ENCODE peak calls at places on chromosomes 1 and 21, in five cellular contexts. T is neuronal stem cell, P is esophagus squamous epithelium, E is H9, H is fibroblast of lung. L is an unnamed sample. For H3K4me1, the result is how much of the 10 kb centered on the place peaks cover.

GRCh38 chr1:110225212-110225611 is 15.1 kb downstream of the KCNC4 start:
- DNase-seq in P (no peak), E (no peak), H (no peak), T (no peak), L (no peak)

GRCh38 chr1:238443687-238444086 is 553.0 kb upstream of the ZP4 start:
- DNase-seq in T (no peak), E (no peak), H (no peak), P (no peak), L (no peak)

GRCh38 chr1:35111106-35111505 is 31.9 kb downstream of the ZMYM1 start:
- DNase-seq in E (no peak), P (no peak), T (no peak), H (peak), L (peak)

GRCh38 chr21:42071146-42071737 is at the start of gene UMODL1:
- DNase-seq in P (no peak), H (no peak), E (no peak), T (no peak), L (no peak)

GRCh38 chr1:214552174-214552608 is 789 bp upstream of the PTPN14 start:
- DNase-seq in H (peak), T (peak), P (no peak), E (peak), L (peak)

GRCh38 chr1:50209749-50210148 is 101.0 kb downstream of the ELAVL4 start:
- DNase-seq in E (no peak), H (no peak), P (no peak), T (no peak), L (no peak)

GRCh38 chr1:174884001-174884400 is 115.7 kb upstream of the CACYBP start:
- DNase-seq in P (no peak), T (no peak), E (no peak), H (no peak), L (no peak)

GRCh38 chr1:26913754-26914619 is at the start of gene NR0B2:
- DNase-seq in T (no peak), H (no peak), E (no peak), P (no peak), L (no peak)

GRCh38 chr21:42313501-42313969 is 1.7 kb downstream of the TFF3 start:
- DNase-seq in E (peak), P (no peak), T (no peak), H (no peak), L (peak)

GRCh38 chr1:162036156-162036555 is 12.5 kb upstream of the OLFML2B start:
- DNase-seq in E (no peak), P (no peak), H (no peak), T (no peak), L (no peak)

GRCh38 chr1:1788136-1788535 is 9.9 kb upstream of the NADK start:
- DNase-seq in E (no peak), P (no peak), H (no peak), T (no peak), L (no peak)

GRCh38 chr1:67711850-67712202 is 26.8 kb downstream of the GADD45A start:
- DNase-seq in P (no peak), T (no peak), E (no peak), H (no peak), L (no peak)

GRCh38 chr1:25990702-25991395 is 7.0 kb downstream of the PAFAH2 start:
- DNase-seq in T (no peak), P (no peak), H (no peak), E (no peak), L (no peak)

GRCh38 chr1:206829875-206830274 is 35.5 kb upstream of the IL20 start:
- DNase-seq in T (no peak), E (no peak), H (no peak), P (no peak), L (no peak)

DNA sequence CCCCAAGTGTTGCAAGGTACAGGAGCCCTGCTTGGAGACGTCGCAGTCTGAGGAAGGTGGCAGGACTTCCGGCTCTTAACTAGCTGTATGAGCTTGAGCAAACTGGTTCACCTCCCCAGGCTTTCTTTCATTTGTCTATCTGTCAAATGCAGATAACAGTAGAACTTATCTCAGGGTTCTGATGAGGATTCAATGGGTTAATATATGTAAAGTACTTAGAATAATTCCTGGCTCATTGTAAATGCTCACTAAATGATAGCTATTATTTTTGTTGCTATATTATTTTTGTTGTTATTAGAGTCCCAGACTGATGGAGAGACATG is 108.5 kb upstream of the IPO9 start:
- DNase-seq in T (no peak), P (no peak), E (no peak), H (no peak), L (no peak)
- H3K4me1 ChIP-seq in T (under half), P (half or more), E (under half), H (half or more), L (under half)

DNA sequence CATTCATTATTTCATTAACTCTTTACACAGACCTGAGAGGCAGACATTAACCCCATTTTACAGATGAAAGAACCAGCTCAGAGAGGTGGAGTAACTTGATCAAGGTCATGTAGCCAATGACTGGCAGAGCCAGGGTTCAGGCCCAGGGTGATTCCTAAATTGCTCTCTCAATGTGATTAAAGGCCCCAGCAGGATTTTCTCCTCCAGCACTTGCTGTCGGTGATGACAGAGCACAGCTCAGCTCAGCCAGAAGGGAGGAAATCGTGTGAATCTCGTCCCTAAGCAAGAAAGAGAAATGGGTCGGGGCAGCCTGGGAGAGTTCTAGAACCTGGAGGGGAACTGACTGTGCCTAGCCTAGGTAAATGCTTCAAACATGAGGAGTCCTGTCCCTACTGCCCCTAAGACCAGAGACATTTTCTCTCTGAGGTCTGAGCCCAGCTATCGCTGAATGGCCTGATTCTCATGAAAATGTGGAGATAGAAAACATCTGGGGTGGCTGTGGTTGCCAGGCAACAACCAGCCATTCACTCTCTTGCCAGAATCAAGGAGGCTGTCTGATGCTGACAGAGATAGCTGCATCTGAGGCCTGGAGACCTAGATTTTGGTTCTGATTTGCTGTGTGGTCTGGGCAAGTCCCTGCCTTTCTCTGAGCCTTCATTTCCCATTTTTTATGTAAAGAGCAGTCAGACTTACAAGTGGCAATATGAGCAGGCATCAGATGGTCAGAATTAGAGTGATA is 19.6 kb upstream of the RNF19B start:
- DNase-seq in P (no peak), E (peak), H (peak), T (no peak), L (no peak)
- H3K4me1 ChIP-seq in P (half or more), E (under half), H (under half), T (under half), L (under half)

DNA sequence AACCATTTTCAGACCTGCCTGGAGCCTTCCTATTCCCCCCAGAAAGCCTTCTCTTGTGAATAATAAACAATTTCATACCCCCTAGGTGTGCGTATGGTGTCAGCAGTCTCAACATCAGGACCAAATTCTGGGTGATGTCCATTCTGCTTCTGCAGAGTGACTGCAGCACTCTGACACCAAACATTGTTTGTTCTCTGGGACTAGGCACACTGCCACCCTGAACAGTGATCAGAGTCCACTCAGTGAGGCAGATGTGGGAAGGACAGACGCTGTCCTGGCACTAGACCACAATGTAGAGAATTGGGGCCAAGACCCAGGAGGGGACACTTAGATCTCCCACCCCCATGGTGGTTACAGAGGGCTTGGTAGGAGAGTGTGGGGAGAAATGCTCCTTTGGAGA is 175.1 kb downstream of the BACH1 start:
- DNase-seq in T (no peak), P (no peak), E (no peak), H (no peak), L (no peak)
- H3K4me1 ChIP-seq in T (under half), P (under half), E (under half), H (under half), L (under half)

GRCh38 chr1:225450491-225451191 is 22.8 kb upstream of the LBR start:
- DNase-seq in P (no peak), E (no peak), T (no peak), H (no peak), L (no peak)
- H3K4me1 ChIP-seq in P (half or more), E (under half), T (under half), H (under half), L (under half)

DNA sequence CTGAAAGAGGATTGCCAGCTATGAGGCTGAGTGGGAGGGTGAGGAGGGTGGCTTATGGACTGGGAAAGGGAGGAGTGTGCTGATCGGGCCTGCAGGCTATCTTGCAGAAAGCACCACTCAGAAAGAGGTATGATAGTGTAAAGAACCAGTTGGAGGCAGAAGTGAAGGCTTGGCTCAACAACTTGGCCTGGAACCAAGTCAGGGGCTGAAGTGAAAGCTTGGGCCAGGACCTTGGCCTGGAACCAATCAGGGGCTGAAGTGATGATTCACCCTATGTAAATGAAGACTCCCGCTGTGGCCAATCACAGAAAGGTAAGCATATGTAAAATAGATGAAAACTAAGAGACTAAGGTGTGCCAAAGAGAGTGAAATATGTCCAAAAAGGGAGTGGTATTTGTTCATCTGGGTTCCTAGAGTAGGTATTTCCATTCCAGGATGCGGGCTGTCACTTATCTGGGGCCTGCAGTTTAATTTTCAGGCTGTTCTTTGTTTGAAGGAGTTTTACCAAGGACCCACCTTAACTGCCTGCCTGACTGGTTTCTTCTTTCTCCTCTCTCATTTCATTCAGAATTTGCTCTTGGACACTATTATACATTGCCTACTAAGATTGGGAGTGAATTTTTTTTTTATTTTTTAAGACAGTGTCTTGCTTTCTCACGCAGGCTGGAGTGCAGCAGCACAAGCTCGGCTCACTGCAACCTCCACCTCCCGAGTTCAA is 5.1 kb upstream of the RFX5 start:
- DNase-seq in E (no peak), P (no peak), H (no peak), T (no peak), L (no peak)
- H3K4me1 ChIP-seq in E (under half), P (under half), H (under half), T (under half), L (under half)